ENCODE peak calls at places on chromosomes 3 and 15, in five cellular contexts. X is SK-N-SH, W is SJSA1, Z is cardiac muscle cell, E is left ventricle myocardium inferior. I is an unnamed sample. For H3K27me3, the result is how much of the 10 kb centered on the place peaks cover.

GRCh38 chr15:60591491-60592385 is 112.8 kb upstream of the ICE2 start:
- DNase-seq in X (peak), W (peak), Z (peak), E (peak), I (no peak)

GRCh38 chr3:98793971-98794370 is 30.8 kb downstream of the ST3GAL6 start:
- DNase-seq in X (no peak), W (no peak), Z (no peak), E (no peak), I (no peak)

GRCh38 chr15:26461847-26462608 is 310.8 kb downstream of the GABRB3 start:
- DNase-seq in X (no peak), W (no peak), Z (no peak), E (no peak), I (no peak)

GRCh38 chr3:53834429-53835095 is 11.7 kb downstream of the CHDH start:
- DNase-seq in X (no peak), W (no peak), Z (no peak), E (no peak), I (no peak)

GRCh38 chr3:47193871-47194859 is 30.3 kb upstream of the SETD2 start:
- DNase-seq in X (no peak), W (no peak), Z (peak), E (no peak), I (no peak)

GRCh38 chr3:67648701-67649100 is 5.7 kb downstream of the SUCLG2 start:
- DNase-seq in X (no peak), W (peak), Z (no peak), E (no peak), I (peak)

GRCh38 chr3:64686446-64686908 is 1.3 kb downstream of the ADAMTS9 start:
- DNase-seq in X (peak), W (no peak), Z (no peak), E (no peak), I (peak)

GRCh38 chr15:83248151-83248851 is 36.2 kb downstream of the BNC1 start:
- DNase-seq in X (peak), W (peak), Z (peak), E (no peak), I (peak)

GRCh38 chr3:28765194-28765593 is 416.6 kb upstream of the AZI2 start:
- DNase-seq in X (no peak), W (no peak), Z (no peak), E (no peak), I (no peak)

GRCh38 chr3:38968403-38968802 is 83.3 kb downstream of the SCN11A start:
- DNase-seq in X (no peak), W (no peak), Z (no peak), E (no peak), I (no peak)

GRCh38 chr3:56187051-56187450 is 281.2 kb downstream of the ERC2 start:
- DNase-seq in X (no peak), W (no peak), Z (no peak), E (no peak), I (no peak)

GRCh38 chr15:68672781-68673205 is 94.0 kb downstream of the CORO2B start:
- DNase-seq in X (no peak), W (no peak), Z (peak), E (no peak), I (no peak)

GRCh38 chr15:68149059-68149458 is 56.1 kb downstream of the CALML4 start:
- DNase-seq in X (no peak), W (no peak), Z (peak), E (no peak), I (no peak)

GRCh38 chr15:68729789-68730201 is 90.9 kb downstream of the ANP32A start:
- DNase-seq in X (no peak), W (no peak), Z (peak), E (peak), I (no peak)

GRCh38 chr3:58183221-58183620 is 27.6 kb downstream of the DNASE1L3 start:
- DNase-seq in X (no peak), W (no peak), Z (no peak), E (no peak), I (no peak)

GRCh38 chr15:31031471-31032064 is 40.1 kb upstream of the MTMR10 start:
- DNase-seq in X (no peak), W (no peak), Z (peak), E (no peak), I (peak)

GRCh38 chr15:22961661-22962221 is 18.4 kb downstream of the CYFIP1 start:
- DNase-seq in X (no peak), W (peak), Z (peak), E (no peak), I (peak)

GRCh38 chr3:121545049-121545563 is 682 bp downstream of the POLQ start:
- DNase-seq in X (no peak), W (no peak), Z (peak), E (no peak), I (peak)

GRCh38 chr15:67125589-67126502 is 60.4 kb downstream of the SMAD3 start:
- DNase-seq in X (no peak), W (peak), Z (peak), E (peak), I (no peak)

GRCh38 chr3:32963871-32964270 is 12.4 kb downstream of the CCR4 start:
- DNase-seq in X (no peak), W (no peak), Z (no peak), E (no peak), I (no peak)

GRCh38 chr15:65212097-65212496 is 824 bp upstream of the CILP start:
- DNase-seq in X (peak), W (no peak), Z (no peak), E (no peak), I (peak)

GRCh38 chr3:33940736-33941135 is 142.3 kb downstream of the PDCD6IP start:
- DNase-seq in X (no peak), W (no peak), Z (no peak), E (no peak), I (no peak)

GRCh38 chr3:113124256-113124830 is 87.0 kb upstream of the BOC start:
- DNase-seq in X (no peak), W (no peak), Z (no peak), E (no peak), I (no peak)

GRCh38 chr3:144265527-144266100 is 294.0 kb downstream of the DIPK2A start:
- DNase-seq in X (no peak), W (no peak), Z (peak), E (no peak), I (no peak)

GRCh38 chr3:150227839-150228238 is 180.3 kb upstream of the TSC22D2 start:
- DNase-seq in X (peak), W (peak), Z (peak), E (no peak), I (peak)

DNA sequence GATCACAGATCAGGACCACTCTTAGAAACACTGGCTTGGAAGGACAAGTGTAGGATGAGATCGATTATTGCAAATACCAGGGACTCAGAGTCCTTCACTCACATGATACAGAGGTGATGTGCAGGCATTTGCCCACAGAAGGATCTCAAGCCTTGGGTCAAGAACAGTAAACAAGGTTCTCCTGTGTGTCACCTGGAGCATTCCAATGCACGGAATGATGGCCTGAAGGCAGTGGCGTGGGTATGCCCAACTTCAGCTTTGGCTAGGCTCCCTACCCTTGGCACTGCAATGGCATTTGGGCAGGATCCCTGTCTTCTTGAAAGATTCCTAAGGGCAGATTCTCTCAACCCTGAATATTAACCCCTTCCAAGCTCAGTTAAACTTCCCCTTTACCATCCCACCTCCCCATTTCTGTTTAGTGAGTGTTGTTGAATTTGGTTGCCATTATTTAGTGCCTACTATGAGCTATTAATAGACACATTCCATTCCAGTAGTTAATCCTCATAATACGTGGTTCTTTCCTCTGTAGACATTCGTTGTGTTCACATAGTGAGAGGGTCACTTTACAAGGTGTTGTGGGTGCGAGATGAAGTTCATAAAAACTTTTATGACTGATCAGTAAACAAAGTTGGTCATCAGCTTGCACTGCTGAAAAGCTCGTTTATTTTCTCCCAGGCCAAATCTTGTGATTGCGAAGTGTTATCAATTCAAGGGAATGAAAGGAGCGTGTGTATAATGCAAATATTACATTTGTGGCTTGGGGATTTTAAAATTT is 1.1 kb upstream of the LZTFL1 start:
- DNase-seq in X (no peak), W (no peak), Z (no peak), E (no peak), I (no peak)
- H3K27me3 ChIP-seq in X (under half), W (under half), Z (under half), E (under half), I (under half)

GRCh38 chr15:93068581-93069199 is 20.3 kb downstream of the RGMA start:
- DNase-seq in X (no peak), W (no peak), Z (no peak), E (no peak), I (no peak)

GRCh38 chr15:93072011-93072410 is 17.0 kb downstream of the RGMA start:
- DNase-seq in X (peak), W (peak), Z (peak), E (no peak), I (no peak)

GRCh38 chr15:93072440-93073394 is 16.3 kb downstream of the RGMA start:
- DNase-seq in X (peak), W (peak), Z (peak), E (peak), I (no peak)

GRCh38 chr15:93071469-93071891 is 17.5 kb downstream of the RGMA start:
- DNase-seq in X (no peak), W (no peak), Z (peak), E (no peak), I (no peak)

GRCh38 chr15:93070901-93071300 is 18.1 kb downstream of the RGMA start:
- DNase-seq in X (no peak), W (no peak), Z (no peak), E (no peak), I (no peak)
- H3K27me3 ChIP-seq in X (under half), W (under half), Z (under half), E (under half), I (under half)

DNA sequence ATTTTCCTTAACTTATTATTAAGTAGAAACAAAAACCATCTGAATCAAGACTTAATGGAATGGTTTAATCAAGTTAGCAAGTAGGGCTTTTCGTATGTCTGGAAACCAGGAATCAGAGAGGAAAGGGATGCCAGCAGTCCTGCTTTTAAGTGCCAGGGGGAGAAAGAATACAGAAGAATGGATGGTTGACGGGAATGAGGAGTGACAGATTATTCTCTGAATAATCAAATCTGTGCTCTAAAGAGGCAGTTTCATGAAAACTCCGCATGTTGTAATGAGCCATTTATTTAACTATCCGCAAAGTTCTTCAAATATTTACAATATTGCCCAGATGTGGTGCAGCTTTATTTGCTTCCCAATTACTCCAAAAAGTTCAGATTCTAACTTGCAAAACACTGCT is 103.0 kb downstream of the CTNNB1 start:
- DNase-seq in X (peak), W (no peak), Z (no peak), E (no peak), I (no peak)
- H3K27me3 ChIP-seq in X (under half), W (under half), Z (under half), E (under half), I (under half)

DNA sequence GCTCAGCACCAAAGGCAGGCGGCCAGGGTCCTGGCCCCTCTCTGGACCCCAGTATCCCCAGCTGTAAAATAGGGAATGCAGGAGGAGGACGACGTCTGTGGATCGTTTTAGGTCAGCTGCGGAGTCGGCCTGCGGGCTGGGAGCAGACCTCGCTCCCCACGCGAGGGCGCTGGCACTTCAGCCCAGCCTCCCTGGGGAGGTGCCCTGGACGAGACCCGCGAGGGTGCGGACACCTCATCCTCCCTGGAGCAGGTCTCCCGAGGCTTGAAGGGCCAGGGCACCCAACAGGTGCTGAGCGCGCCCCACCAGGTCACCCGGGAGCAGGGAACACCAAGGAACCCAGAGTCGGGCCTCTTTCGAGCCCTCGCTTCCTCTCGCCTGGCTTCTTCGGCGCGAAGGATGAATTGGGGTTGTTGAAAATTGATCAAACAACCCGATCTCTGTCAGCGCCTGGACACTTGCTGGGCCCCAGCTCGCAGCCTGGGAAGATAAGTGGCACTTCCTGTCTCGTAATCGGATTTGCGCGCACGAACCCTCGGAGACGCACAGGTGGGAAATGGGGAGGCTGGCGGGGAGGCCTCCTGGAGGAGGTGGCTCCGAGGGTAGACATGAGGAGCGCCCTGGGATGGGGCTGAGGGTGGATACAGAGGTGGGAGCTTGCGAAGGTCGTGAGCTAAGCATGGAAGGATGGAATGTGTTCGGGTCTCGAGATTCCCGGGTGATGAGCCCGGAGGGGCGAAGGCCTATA is 588 bp upstream of the VIPR1 start:
- DNase-seq in X (peak), W (no peak), Z (peak), E (peak), I (peak)
- H3K27me3 ChIP-seq in X (under half), W (under half), Z (half or more), E (half or more), I (under half)

GRCh38 chr3:42501321-42501680 is 1.1 kb upstream of the VIPR1 start:
- DNase-seq in X (peak), W (no peak), Z (no peak), E (no peak), I (no peak)
- H3K27me3 ChIP-seq in X (under half), W (under half), Z (half or more), E (half or more), I (under half)

GRCh38 chr3:27729748-27730611 is 7.9 kb upstream of the EOMES start:
- DNase-seq in X (no peak), W (no peak), Z (peak), E (no peak), I (no peak)
- H3K27me3 ChIP-seq in X (half or more), W (under half), Z (half or more), E (half or more), I (under half)

GRCh38 chr3:134378384-134378783 is 4.1 kb upstream of the AMOTL2 start:
- DNase-seq in X (peak), W (peak), Z (peak), E (no peak), I (peak)

GRCh38 chr3:134376786-134377431 is 2.7 kb upstream of the AMOTL2 start:
- DNase-seq in X (no peak), W (no peak), Z (no peak), E (no peak), I (peak)

GRCh38 chr3:134380249-134380648 is 6.0 kb upstream of the AMOTL2 start:
- DNase-seq in X (no peak), W (no peak), Z (no peak), E (no peak), I (no peak)

GRCh38 chr3:134377896-134378295 is 3.6 kb upstream of the AMOTL2 start:
- DNase-seq in X (no peak), W (no peak), Z (no peak), E (no peak), I (no peak)

GRCh38 chr3:134378818-134379217 is 4.6 kb upstream of the AMOTL2 start:
- DNase-seq in X (no peak), W (no peak), Z (no peak), E (no peak), I (no peak)
- H3K27me3 ChIP-seq in X (under half), W (under half), Z (under half), E (under half), I (under half)

GRCh38 chr15:76298986-76299385 is 12.3 kb downstream of the ETFA start:
- DNase-seq in X (no peak), W (no peak), Z (no peak), E (no peak), I (peak)

GRCh38 chr15:76299786-76300185 is 11.5 kb downstream of the ETFA start:
- DNase-seq in X (no peak), W (no peak), Z (no peak), E (no peak), I (no peak)

GRCh38 chr15:76293361-76293760 is 17.9 kb downstream of the ETFA start:
- DNase-seq in X (no peak), W (no peak), Z (no peak), E (no peak), I (no peak)

DNA sequence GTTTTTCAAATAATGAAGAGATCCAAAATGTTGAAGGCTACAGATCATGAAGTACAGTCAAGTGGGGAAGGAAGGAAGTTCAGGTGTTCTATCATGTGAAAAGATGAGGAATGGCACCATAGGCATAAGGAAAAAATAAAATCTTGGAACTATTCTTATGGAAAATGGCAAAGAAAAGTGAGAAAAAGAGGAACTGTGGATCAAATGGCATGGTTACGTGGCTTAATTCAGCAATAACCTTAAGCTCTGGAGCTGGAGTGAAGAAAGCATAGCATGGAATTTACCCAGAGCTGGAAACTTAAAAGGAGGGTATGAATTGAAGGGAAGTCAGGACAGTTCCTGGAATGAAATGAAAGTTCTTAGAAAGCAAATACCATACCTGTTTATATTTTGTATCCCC is 14.4 kb downstream of the ETFA start:
- DNase-seq in X (no peak), W (no peak), Z (no peak), E (no peak), I (no peak)
- H3K27me3 ChIP-seq in X (under half), W (under half), Z (under half), E (under half), I (under half)

DNA sequence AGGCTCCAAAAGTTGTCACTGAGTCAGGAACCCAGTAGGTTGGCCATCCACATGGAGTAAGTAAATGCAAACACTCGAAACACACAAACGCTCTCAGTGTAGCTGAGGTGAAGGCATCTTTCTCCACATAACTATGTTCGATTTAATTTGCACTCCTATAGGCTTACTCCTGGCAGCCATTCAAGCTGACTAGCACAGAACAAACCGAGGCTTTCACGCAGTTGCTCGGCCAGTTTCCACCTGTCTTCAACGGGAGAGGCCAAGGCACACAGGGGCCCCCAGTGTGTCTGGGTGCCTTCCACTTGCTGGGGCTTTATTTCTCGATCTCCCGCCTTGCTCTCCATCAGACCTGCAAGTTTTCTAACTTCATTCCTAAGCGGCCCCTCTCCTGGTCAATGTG is 18.9 kb downstream of the RGMA start:
- DNase-seq in X (no peak), W (no peak), Z (no peak), E (no peak), I (no peak)
- H3K27me3 ChIP-seq in X (under half), W (under half), Z (under half), E (under half), I (under half)

DNA sequence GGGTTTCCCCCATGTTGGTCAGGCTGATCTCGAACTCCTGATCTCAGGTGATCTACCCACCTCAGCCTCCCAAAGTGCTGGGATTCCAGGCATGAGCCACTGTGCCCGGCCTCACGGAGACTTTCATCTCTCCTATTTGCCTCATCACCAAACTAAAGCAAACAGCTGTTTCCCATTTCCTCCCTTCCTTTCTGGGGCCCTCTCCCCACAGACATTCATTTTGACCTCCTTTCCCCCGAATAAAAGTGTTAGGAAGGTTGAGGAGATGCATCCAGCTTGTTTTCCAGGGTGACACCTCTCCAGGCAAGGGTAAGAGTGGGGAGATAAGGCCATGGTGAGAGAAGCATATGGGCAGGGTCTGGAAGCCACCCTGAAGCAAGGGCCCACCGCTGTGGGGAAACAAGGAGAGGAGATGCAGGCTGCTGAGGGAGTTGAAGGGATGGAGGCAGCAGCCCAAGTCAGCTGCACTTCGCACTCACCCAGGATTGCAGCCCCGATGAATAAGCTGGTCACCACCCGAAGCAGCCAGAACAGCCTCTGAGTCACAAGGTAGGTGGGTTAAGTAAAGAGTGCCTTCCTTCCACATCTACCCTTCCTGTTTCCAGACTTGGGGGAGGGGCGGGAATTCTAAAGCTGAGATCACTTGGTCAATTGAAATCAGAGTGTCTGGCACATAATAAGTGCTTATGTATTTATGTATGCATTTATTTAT is 7.7 kb downstream of the DUOXA2 start:
- DNase-seq in X (no peak), W (peak), Z (peak), E (no peak), I (no peak)
- H3K27me3 ChIP-seq in X (under half), W (under half), Z (half or more), E (half or more), I (under half)

I was measured in small intestine.